ENCODE peak calls at places on chromosomes 2 and 18, in four cellular contexts. H, A, Z and R are unnamed samples.

GRCh38 chr18:37930640-37931039 is 365.0 kb upstream of the CELF4 start:
- DNase-seq in Z (no peak), A (no peak), H (no peak), R (no peak)

GRCh38 chr2:14884651-14885050 is 252.1 kb downstream of the LRATD1 start:
- DNase-seq in Z (no peak), H (no peak), A (no peak), R (no peak)

GRCh38 chr2:39099820-39100728 is 20.8 kb downstream of the SOS1 start:
- DNase-seq in H (peak; percentile 18), A (peak; percentile 63), Z (peak; percentile 46), R (no peak)

GRCh38 chr2:180000434-180000833 is 6.7 kb downstream of the CWC22 start:
- DNase-seq in H (peak; percentile 37), Z (peak; percentile 36), A (peak; percentile 51), R (no peak)

GRCh38 chr2:108960006-108960405 is 29.0 kb downstream of the EDAR start:
- DNase-seq in H (no peak), Z (no peak), A (no peak), R (no peak)

GRCh38 chr2:33216508-33217182 is 259.8 kb upstream of the RASGRP3 start:
- DNase-seq in Z (peak; percentile 51), A (peak; percentile 47), H (peak; percentile 41), R (peak; percentile 78)

GRCh38 chr18:332721-333513 is 65.1 kb upstream of the THOC1 start:
- DNase-seq in Z (no peak), A (no peak), H (peak; percentile 41), R (peak; percentile 55)

GRCh38 chr18:33821503-33821902 is 243.5 kb downstream of the ASXL3 start:
- DNase-seq in H (peak; percentile 46), Z (peak; percentile 66), A (peak; percentile 68), R (peak; percentile 86)

GRCh38 chr18:2982452-2983172 is 30.3 kb downstream of the LPIN2 start:
- DNase-seq in H (no peak), Z (no peak), A (no peak), R (no peak)

GRCh38 chr2:153163055-153163454 is 315.5 kb downstream of the RPRM start:
- DNase-seq in H (no peak), A (peak; percentile 6), Z (no peak), R (no peak)

GRCh38 chr2:217734999-217735398 is 267.8 kb downstream of the TNS1 start:
- DNase-seq in H (no peak), A (no peak), Z (no peak), R (no peak)

GRCh38 chr2:127143851-127144782 is 37.2 kb upstream of the BIN1 start:
- DNase-seq in A (peak; percentile 36), Z (peak; percentile 49), H (no peak), R (peak; percentile 72)

GRCh38 chr2:64260817-64261216 is 116.6 kb upstream of the PELI1 start:
- DNase-seq in H (no peak), A (peak; percentile 31), Z (no peak), R (no peak)

GRCh38 chr18:26482567-26482966 is 65.8 kb downstream of the KCTD1 start:
- DNase-seq in H (no peak), Z (no peak), A (no peak), R (no peak)

GRCh38 chr2:26640781-26641564 is at the start of gene CIB4:
- DNase-seq in Z (no peak), A (no peak), H (no peak), R (no peak)

GRCh38 chr2:2326053-2326452 is 5.0 kb downstream of the MYT1L start:
- DNase-seq in Z (no peak), A (no peak), H (no peak), R (no peak)

GRCh38 chr2:128372621-128373341 is 54.1 kb upstream of the HS6ST1 start:
- DNase-seq in Z (no peak), A (no peak), H (no peak), R (no peak)

GRCh38 chr2:24652265-24653232 is 140.6 kb downstream of the PTRHD1 start:
- DNase-seq in Z (peak; percentile 2), H (no peak), A (no peak), R (no peak)

GRCh38 chr2:8551622-8552074 is 130.2 kb upstream of the ID2 start:
- DNase-seq in H (no peak), Z (no peak), A (no peak), R (no peak)

GRCh38 chr2:60368437-60368836 is 185.0 kb downstream of the BCL11A start:
- DNase-seq in Z (no peak), A (no peak), H (no peak), R (no peak)

GRCh38 chr2:12935226-12935625 is 218.5 kb downstream of the TRIB2 start:
- DNase-seq in H (no peak), Z (no peak), A (no peak), R (no peak)

GRCh38 chr2:197453914-197454398 is 604 bp downstream of the COQ10B start:
- DNase-seq in A (peak; percentile 94), H (no peak), Z (peak; percentile 96), R (peak; percentile 93)

GRCh38 chr2:28317390-28317789 is 75.3 kb upstream of the FOSL2 start:
- DNase-seq in A (no peak), Z (no peak), H (no peak), R (no peak)

GRCh38 chr2:1567556-1568344 is 154.5 kb downstream of the TPO start:
- DNase-seq in H (no peak), A (no peak), Z (no peak), R (no peak)

GRCh38 chr18:79169958-79170555 is 100.9 kb downstream of the ATP9B start:
- DNase-seq in H (peak; percentile 63), Z (peak; percentile 35), A (peak; percentile 75), R (peak; percentile 23)

GRCh38 chr2:69061518-69061917 is 48.5 kb downstream of the ANTXR1 start:
- DNase-seq in A (no peak), Z (no peak), H (peak; percentile 17), R (no peak)

GRCh38 chr18:22983175-22983574 is 50.0 kb downstream of the RBBP8 start:
- DNase-seq in Z (peak; percentile 64), A (peak; percentile 78), H (peak; percentile 74), R (peak; percentile 18)

GRCh38 chr2:189327879-189328351 is 113.4 kb upstream of the WDR75 start:
- DNase-seq in A (peak; percentile 88), H (peak; percentile 88), Z (peak; percentile 37), R (peak; percentile 46)

GRCh38 chr2:35997488-35997887 is 358.1 kb upstream of the CRIM1 start:
- DNase-seq in A (no peak), H (no peak), Z (no peak), R (no peak)

GRCh38 chr2:42928161-42928691 is 135.8 kb upstream of the HAAO start:
- DNase-seq in H (no peak), A (no peak), Z (no peak), R (no peak)

GRCh38 chr18:32237024-32237423 is 47.2 kb downstream of the MEP1B start:
- DNase-seq in H (no peak), A (no peak), Z (no peak), R (no peak)

GRCh38 chr2:240707046-240707756 is 15.5 kb downstream of the AQP12A start:
- DNase-seq in A (no peak), H (no peak), Z (no peak), R (no peak)

DNA sequence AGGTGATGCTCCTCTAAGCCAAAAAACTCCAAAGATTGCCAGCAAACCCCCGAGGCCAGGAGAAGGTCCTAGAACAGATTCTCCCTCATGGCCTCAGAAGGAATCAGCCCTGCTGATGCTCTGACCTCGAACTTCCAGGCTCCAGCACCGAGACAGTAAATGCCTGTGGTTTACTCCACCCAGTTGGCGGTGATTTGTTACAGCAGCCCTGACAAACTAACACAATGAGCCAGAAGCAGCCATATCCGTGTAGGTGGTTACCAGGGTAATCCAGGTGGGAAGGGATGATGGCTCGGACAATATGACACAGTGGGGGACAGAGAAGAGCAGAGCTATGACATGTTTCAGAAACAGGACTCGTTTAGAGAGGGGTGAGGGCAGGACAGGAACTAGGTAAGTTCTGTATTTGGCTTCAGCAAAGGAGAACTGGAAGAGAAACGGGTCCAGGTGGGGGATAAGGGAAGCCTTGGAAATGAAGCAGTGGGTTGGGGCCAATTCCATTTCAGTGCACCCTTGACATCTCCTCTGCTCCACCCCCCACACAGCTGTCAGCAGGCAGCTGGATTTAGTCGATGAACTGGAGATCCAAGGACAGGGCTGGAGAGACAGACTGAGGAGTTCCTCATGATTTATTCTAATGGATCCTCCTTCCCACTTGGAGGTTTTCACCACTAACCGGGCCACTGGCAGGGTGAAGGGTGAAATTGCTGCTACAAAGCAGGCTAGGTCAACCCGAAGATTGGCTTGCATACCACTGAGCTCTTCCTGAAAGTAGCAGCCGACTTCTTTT is 179.6 kb upstream of the SH3BP4 start:
- DNase-seq in Z (peak; percentile 27), H (peak; percentile 25), A (peak; percentile 23), R (peak; percentile 55)
- TF ChIP-seq CTCF in Z (no peak), H (no peak), A (no peak), R (no peak)

GRCh38 chr2:53654364-53654763 is 113.2 kb upstream of the CHAC2 start:
- DNase-seq in A (no peak), Z (no peak), H (no peak), R (no peak)

GRCh38 chr2:53646788-53647187 is 120.8 kb upstream of the CHAC2 start:
- DNase-seq in A (no peak), Z (no peak), H (no peak), R (no peak)

GRCh38 chr2:53652131-53652530 is 115.5 kb upstream of the CHAC2 start:
- DNase-seq in H (no peak), A (no peak), Z (no peak), R (no peak)
- H3K4me3 ChIP-seq in H (no peak overlapping the region), A (no peak overlapping the region), Z (no peak overlapping the region), R (no peak overlapping the region)

GRCh38 chr18:12886498-12887126 is 2.6 kb upstream of the PTPN2 start:
- DNase-seq in A (peak; percentile 24), H (no peak), Z (no peak), R (peak; percentile 31)
- TF ChIP-seq CTCF in A (peak; percentile 52), H (peak; percentile 40), Z (peak; percentile 19), R (peak; percentile 39)

DNA sequence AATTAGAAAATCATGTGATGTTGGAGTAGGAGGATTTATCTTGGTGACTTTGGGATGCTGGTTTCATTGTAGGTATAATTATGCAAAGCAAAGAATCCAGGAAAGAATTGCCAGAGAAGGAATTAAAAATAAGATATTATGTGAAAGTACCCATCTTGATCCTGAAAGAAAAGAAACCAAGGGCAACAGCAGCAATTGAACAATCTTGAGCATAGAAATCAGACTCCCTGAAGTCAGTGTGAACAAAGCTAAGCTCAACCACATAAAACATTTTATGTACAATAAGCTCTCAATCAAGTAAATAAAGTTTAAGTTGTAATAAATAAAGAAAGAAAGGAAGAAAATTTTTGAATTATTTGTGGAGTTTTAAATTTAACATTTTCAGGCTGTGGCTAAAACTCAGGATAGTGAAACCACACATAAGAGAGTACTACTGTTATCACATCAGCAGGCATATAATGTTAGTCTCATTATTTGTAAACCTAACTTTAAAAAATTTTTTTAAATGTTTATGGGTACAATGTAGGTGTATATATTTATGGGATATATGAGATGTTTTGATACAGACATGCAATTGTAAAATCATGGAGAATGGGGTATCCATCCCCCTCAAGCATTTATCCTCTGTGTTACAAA is 32.8 kb upstream of the GPR55 start:
- DNase-seq in H (no peak), Z (no peak), A (no peak), R (no peak)
- H3K4me3 ChIP-seq in H (peak overlapping the region; percentile 24), Z (peak overlapping the region; percentile 9), A (peak overlapping the region; percentile 49), R (peak overlapping the region; percentile 45)

GRCh38 chr2:96527052-96527964 is 9.2 kb upstream of the ARID5A start:
- DNase-seq in A (peak; percentile 48), H (peak; percentile 54), Z (peak; percentile 18), R (no peak)
- TF ChIP-seq CTCF in A (peak; percentile 36), H (peak; percentile 43), Z (peak; percentile 47), R (no peak)